ENCODE peak calls at places on chromosome 3, in seven cellular contexts. Q, V, T, D, U, S and N are unnamed samples.

GRCh38 chr3:64908292-64908691 is 220.5 kb upstream of the ADAMTS9 start:
- DNase-seq in Q (no peak), V (no peak), T (no peak), D (no peak), U (no peak), S (no peak), N (no peak)

GRCh38 chr3:4474683-4475490 is 7.8 kb upstream of the SUMF1 start:
- DNase-seq in Q (no peak), V (peak; percentile 63), T (no peak), D (no peak), U (no peak), S (peak; percentile 81), N (no peak)

GRCh38 chr3:179181021-179181472 is 32.9 kb downstream of the PIK3CA start:
- DNase-seq in Q (no peak), V (no peak), T (no peak), D (no peak), U (no peak), S (no peak), N (no peak)

GRCh38 chr3:46089237-46090011 is 62.1 kb upstream of the XCR1 start:
- DNase-seq in Q (no peak), V (no peak), T (no peak), D (no peak), U (no peak), S (peak; percentile 78), N (no peak)

GRCh38 chr3:46707601-46708011 is 6.4 kb downstream of the TMIE start:
- DNase-seq in Q (no peak), V (no peak), T (no peak), D (no peak), U (no peak), S (no peak), N (no peak)

GRCh38 chr3:197874064-197874463 is 75.9 kb upstream of the RPL35A start:
- DNase-seq in Q (no peak), V (no peak), T (no peak), D (no peak), U (no peak), S (no peak), N (no peak)

GRCh38 chr3:51388286-51389029 is 2.6 kb upstream of the RBM15B start:
- DNase-seq in Q (peak; percentile 45), V (no peak), T (peak; percentile 43), D (no peak), U (peak; percentile 26), S (no peak), N (peak; percentile 92)

GRCh38 chr3:4900298-4900697 is 78.9 kb upstream of the BHLHE40 start:
- DNase-seq in Q (no peak), V (no peak), T (no peak), D (no peak), U (no peak), S (no peak), N (no peak)

GRCh38 chr3:171801738-171802600 is 8.3 kb downstream of the PLD1 start:
- DNase-seq in Q (no peak), V (no peak), T (no peak), D (no peak), U (no peak), S (peak; percentile 70), N (no peak)

GRCh38 chr3:13581485-13582365 is 32.8 kb downstream of the FBLN2 start:
- DNase-seq in Q (no peak), V (no peak), T (no peak), D (no peak), U (no peak), S (no peak), N (no peak)

GRCh38 chr3:120177907-120178306 is 83.7 kb upstream of the GSK3B start:
- DNase-seq in Q (peak; percentile 23), V (peak; percentile 2), T (no peak), D (no peak), U (no peak), S (no peak), N (no peak)

GRCh38 chr3:197168606-197169005 is 129.8 kb downstream of the DLG1 start:
- DNase-seq in Q (no peak), V (no peak), T (no peak), D (peak; percentile 39), U (no peak), S (no peak), N (no peak)

GRCh38 chr3:112629425-112629824 is 11.5 kb downstream of the CCDC80 start:
- DNase-seq in Q (no peak), V (peak; percentile 50), T (peak; percentile 39), D (no peak), U (peak; percentile 28), S (no peak), N (no peak)

GRCh38 chr3:58296269-58296668 is 9.8 kb upstream of the RPP14 start:
- DNase-seq in Q (no peak), V (no peak), T (no peak), D (no peak), U (no peak), S (no peak), N (no peak)

GRCh38 chr3:58296843-58297242 is 9.2 kb upstream of the RPP14 start:
- DNase-seq in Q (no peak), V (no peak), T (no peak), D (no peak), U (no peak), S (no peak), N (no peak)

GRCh38 chr3:58298189-58298588 is 7.9 kb upstream of the RPP14 start:
- DNase-seq in Q (no peak), V (no peak), T (no peak), D (no peak), U (no peak), S (no peak), N (no peak)

GRCh38 chr3:58299839-58300516 is 6.1 kb upstream of the RPP14 start:
- DNase-seq in Q (peak; percentile 25), V (no peak), T (peak; percentile 53), D (peak; percentile 47), U (no peak), S (no peak), N (no peak)
- TF ChIP-seq JUND in Q (no peak), V (no peak), T (no peak), D (no peak), U (no peak), S (no peak), N (no peak)

GRCh38 chr3:23807161-23808015 is 1.6 kb downstream of the UBE2E1 start:
- DNase-seq in Q (no peak), V (peak; percentile 42), T (no peak), D (no peak), U (no peak), S (no peak), N (no peak)
- TF ChIP-seq JUND in Q (no peak), V (no peak), T (no peak), D (no peak), U (no peak), S (no peak), N (no peak)

DNA sequence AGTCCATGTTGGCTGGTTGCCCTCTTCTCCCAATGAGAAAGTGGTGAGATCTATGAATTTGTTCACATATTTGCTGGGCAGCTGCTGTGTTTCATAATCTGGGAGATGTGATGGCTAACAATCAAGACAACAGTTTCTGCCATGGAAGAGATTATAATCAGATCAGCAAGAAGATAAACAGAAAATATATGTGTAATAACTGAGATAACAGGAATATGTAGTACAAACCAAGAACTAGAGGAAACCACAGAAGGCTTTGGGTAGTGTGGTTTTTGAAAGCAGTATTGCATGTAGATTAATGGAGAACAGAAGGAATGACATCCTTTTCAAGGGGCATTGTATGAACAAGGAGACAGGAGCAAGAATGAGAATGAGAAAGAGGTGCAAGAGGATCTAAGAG is 12.2 kb upstream of the CSTA start:
- DNase-seq in Q (no peak), V (no peak), T (no peak), D (no peak), U (no peak), S (no peak), N (no peak)
- TF ChIP-seq JUND in Q (no peak), V (no peak), T (no peak), D (no peak), U (no peak), S (no peak), N (no peak)

DNA sequence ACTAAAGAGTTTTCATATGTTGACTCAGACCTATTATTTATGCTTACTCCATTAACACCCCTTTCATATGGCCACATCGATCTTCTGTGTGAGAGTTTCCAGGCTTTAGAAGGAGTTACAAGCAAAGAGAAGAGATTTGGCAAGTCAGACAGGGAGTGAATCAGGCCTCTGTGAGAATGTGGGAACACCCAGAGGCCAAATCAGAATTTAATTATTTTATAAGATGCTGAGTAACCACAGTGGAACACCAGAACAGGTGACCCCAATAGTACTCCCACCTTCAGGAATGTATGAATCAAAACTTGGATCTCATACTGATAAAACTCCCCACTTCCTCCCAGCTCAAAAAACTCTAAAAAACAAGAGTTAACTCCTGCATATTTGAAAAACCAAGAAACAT is 42.0 kb downstream of the IFT57 start:
- DNase-seq in Q (no peak), V (no peak), T (no peak), D (no peak), U (no peak), S (no peak), N (no peak)
- TF ChIP-seq JUND in Q (no peak), V (no peak), T (no peak), D (peak; percentile 24), U (no peak), S (no peak), N (no peak)

GRCh38 chr3:182906036-182906435 is 74.3 kb downstream of the DCUN1D1 start:
- DNase-seq in Q (no peak), V (no peak), T (no peak), D (no peak), U (no peak), S (no peak), N (no peak)

GRCh38 chr3:182902236-182902635 is 78.1 kb downstream of the DCUN1D1 start:
- DNase-seq in Q (no peak), V (no peak), T (no peak), D (no peak), U (no peak), S (no peak), N (no peak)

GRCh38 chr3:182905623-182906022 is 74.7 kb downstream of the DCUN1D1 start:
- DNase-seq in Q (peak; percentile 12), V (peak; percentile 36), T (no peak), D (no peak), U (no peak), S (no peak), N (no peak)

GRCh38 chr3:182908471-182908870 is 71.9 kb downstream of the DCUN1D1 start:
- DNase-seq in Q (no peak), V (no peak), T (no peak), D (no peak), U (no peak), S (no peak), N (no peak)

GRCh38 chr3:182904164-182904563 is 76.2 kb downstream of the DCUN1D1 start:
- DNase-seq in Q (no peak), V (no peak), T (no peak), D (no peak), U (no peak), S (no peak), N (no peak)
- TF ChIP-seq JUND in Q (no peak), V (no peak), T (no peak), D (no peak), U (no peak), S (no peak), N (no peak)

GRCh38 chr3:56125358-56126005 is 342.8 kb downstream of the ERC2 start:
- DNase-seq in Q (no peak), V (peak; percentile 4), T (no peak), D (peak; percentile 62), U (no peak), S (no peak), N (no peak)
- TF ChIP-seq JUND in Q (no peak), V (peak; percentile 71), T (peak; percentile 84), D (peak; percentile 89), U (no peak), S (no peak), N (no peak)